ENCODE peak calls at places on chromosome 17, in five cellular contexts. One of them, this sample, is unnamed.

GRCh38 chr17:58756246-58757161 is 850 bp downstream of the PPM1E start:
- DNase-seq in CD8-positive, alpha-beta memory T cell: no peak
- DNase-seq in left ventricle myocardium inferior: no peak
- DNase-seq in fibroblast of pulmonary artery: peak; percentile 4
- DNase-seq in aorta: no peak
- DNase-seq in this sample: peak; percentile 48

GRCh38 chr17:80938556-80938955 is 53.1 kb upstream of the CHMP6 start:
- DNase-seq in fibroblast of pulmonary artery: no peak
- DNase-seq in CD8-positive, alpha-beta memory T cell: no peak
- DNase-seq in aorta: peak; percentile 40
- DNase-seq in left ventricle myocardium inferior: no peak
- DNase-seq in this sample: no peak

GRCh38 chr17:1087381-1088241 is 90.7 kb downstream of the TIMM22 start:
- DNase-seq in fibroblast of pulmonary artery: no peak
- DNase-seq in CD8-positive, alpha-beta memory T cell: no peak
- DNase-seq in left ventricle myocardium inferior: peak; percentile 70
- DNase-seq in aorta: peak; percentile 91
- DNase-seq in this sample: peak; percentile 18

GRCh38 chr17:76497979-76498885 is 3.0 kb downstream of the RHBDF2 start:
- DNase-seq in left ventricle myocardium inferior: peak; percentile 87
- DNase-seq in fibroblast of pulmonary artery: peak; percentile 89
- DNase-seq in CD8-positive, alpha-beta memory T cell: no peak
- DNase-seq in aorta: peak; percentile 92
- DNase-seq in this sample: peak; percentile 26

GRCh38 chr17:41211845-41212466 is 14.5 kb upstream of the KRTAP9-2 start:
- DNase-seq in CD8-positive, alpha-beta memory T cell: no peak
- DNase-seq in fibroblast of pulmonary artery: no peak
- DNase-seq in left ventricle myocardium inferior: no peak
- DNase-seq in aorta: no peak
- DNase-seq in this sample: no peak

GRCh38 chr17:33050611-33051140 is 59.0 kb downstream of the SPACA3 start:
- DNase-seq in left ventricle myocardium inferior: no peak
- DNase-seq in fibroblast of pulmonary artery: no peak
- DNase-seq in aorta: no peak
- DNase-seq in CD8-positive, alpha-beta memory T cell: no peak
- DNase-seq in this sample: no peak

GRCh38 chr17:46817901-46818209 is 637 bp downstream of the WNT3 start:
- DNase-seq in aorta: no peak
- DNase-seq in CD8-positive, alpha-beta memory T cell: no peak
- DNase-seq in left ventricle myocardium inferior: no peak
- DNase-seq in fibroblast of pulmonary artery: no peak
- DNase-seq in this sample: no peak

GRCh38 chr17:50003916-50004315 is 8.9 kb upstream of the DLX3 start:
- DNase-seq in CD8-positive, alpha-beta memory T cell: no peak
- DNase-seq in aorta: peak; percentile 6
- DNase-seq in fibroblast of pulmonary artery: no peak
- DNase-seq in left ventricle myocardium inferior: no peak
- DNase-seq in this sample: no peak

GRCh38 chr17:66858182-66859083 is 23.5 kb downstream of the CACNG5 start:
- DNase-seq in CD8-positive, alpha-beta memory T cell: no peak
- DNase-seq in aorta: no peak
- DNase-seq in fibroblast of pulmonary artery: no peak
- DNase-seq in left ventricle myocardium inferior: no peak
- DNase-seq in this sample: no peak

GRCh38 chr17:16444258-16444886 is 29.0 kb downstream of the TRPV2 start:
- DNase-seq in left ventricle myocardium inferior: no peak
- DNase-seq in fibroblast of pulmonary artery: no peak
- DNase-seq in CD8-positive, alpha-beta memory T cell: no peak
- DNase-seq in aorta: no peak
- DNase-seq in this sample: peak; percentile 62

GRCh38 chr17:41464682-41465081 is 2.5 kb downstream of the KRT32 start:
- DNase-seq in aorta: no peak
- DNase-seq in CD8-positive, alpha-beta memory T cell: no peak
- DNase-seq in left ventricle myocardium inferior: peak; percentile 42
- DNase-seq in fibroblast of pulmonary artery: peak; percentile 74
- DNase-seq in this sample: no peak

GRCh38 chr17:11986939-11987329 is 10.3 kb downstream of the ZNF18 start:
- DNase-seq in aorta: no peak
- DNase-seq in left ventricle myocardium inferior: no peak
- DNase-seq in CD8-positive, alpha-beta memory T cell: no peak
- DNase-seq in fibroblast of pulmonary artery: peak; percentile 76
- DNase-seq in this sample: no peak

GRCh38 chr17:10879110-10879509 is 41.2 kb upstream of the PIRT start:
- DNase-seq in left ventricle myocardium inferior: peak; percentile 19
- DNase-seq in CD8-positive, alpha-beta memory T cell: no peak
- DNase-seq in fibroblast of pulmonary artery: peak; percentile 2
- DNase-seq in aorta: no peak
- DNase-seq in this sample: no peak

GRCh38 chr17:6069611-6070279 is 434 bp upstream of the WSCD1 start:
- DNase-seq in CD8-positive, alpha-beta memory T cell: no peak
- DNase-seq in aorta: peak; percentile 56
- DNase-seq in fibroblast of pulmonary artery: no peak
- DNase-seq in left ventricle myocardium inferior: no peak
- DNase-seq in this sample: no peak

GRCh38 chr17:6070280-6070894 is at the start of gene WSCD1:
- DNase-seq in CD8-positive, alpha-beta memory T cell: no peak
- DNase-seq in fibroblast of pulmonary artery: no peak
- DNase-seq in aorta: peak; percentile 73
- DNase-seq in left ventricle myocardium inferior: no peak
- DNase-seq in this sample: peak; percentile 61

GRCh38 chr17:6072157-6072556 is 2.0 kb downstream of the WSCD1 start:
- DNase-seq in left ventricle myocardium inferior: no peak
- DNase-seq in aorta: peak; percentile 46
- DNase-seq in CD8-positive, alpha-beta memory T cell: no peak
- DNase-seq in fibroblast of pulmonary artery: no peak
- DNase-seq in this sample: no peak

GRCh38 chr17:6071528-6072065 is 1.4 kb downstream of the WSCD1 start:
- DNase-seq in aorta: no peak
- DNase-seq in CD8-positive, alpha-beta memory T cell: no peak
- DNase-seq in left ventricle myocardium inferior: no peak
- DNase-seq in fibroblast of pulmonary artery: no peak
- DNase-seq in this sample: no peak

GRCh38 chr17:6070895-6071511 is 824 bp downstream of the WSCD1 start:
- DNase-seq in aorta: peak; percentile 73
- DNase-seq in left ventricle myocardium inferior: no peak
- DNase-seq in CD8-positive, alpha-beta memory T cell: no peak
- DNase-seq in fibroblast of pulmonary artery: no peak
- DNase-seq in this sample: peak; percentile 61
- H3K4me3 ChIP-seq in aorta: peak overlapping the region; percentile 57
- H3K4me3 ChIP-seq in left ventricle myocardium inferior: peak overlapping the region; percentile 79
- H3K4me3 ChIP-seq in CD8-positive, alpha-beta memory T cell: no peak overlapping the region
- H3K4me3 ChIP-seq in fibroblast of pulmonary artery: no peak overlapping the region
- H3K4me3 ChIP-seq in this sample: peak overlapping the region; percentile 49

GRCh38 chr17:13478326-13478830 is 123.4 kb downstream of the HS3ST3A1 start:
- DNase-seq in aorta: no peak
- DNase-seq in CD8-positive, alpha-beta memory T cell: no peak
- DNase-seq in left ventricle myocardium inferior: no peak
- DNase-seq in fibroblast of pulmonary artery: no peak
- DNase-seq in this sample: no peak

GRCh38 chr17:13477180-13477611 is 124.5 kb downstream of the HS3ST3A1 start:
- DNase-seq in fibroblast of pulmonary artery: peak; percentile 39
- DNase-seq in aorta: no peak
- DNase-seq in left ventricle myocardium inferior: no peak
- DNase-seq in CD8-positive, alpha-beta memory T cell: no peak
- DNase-seq in this sample: no peak

GRCh38 chr17:13476722-13477121 is 125.0 kb downstream of the HS3ST3A1 start:
- DNase-seq in aorta: no peak
- DNase-seq in left ventricle myocardium inferior: no peak
- DNase-seq in fibroblast of pulmonary artery: peak; percentile 60
- DNase-seq in CD8-positive, alpha-beta memory T cell: no peak
- DNase-seq in this sample: no peak

GRCh38 chr17:13484020-13484419 is 117.7 kb downstream of the HS3ST3A1 start:
- DNase-seq in CD8-positive, alpha-beta memory T cell: no peak
- DNase-seq in left ventricle myocardium inferior: no peak
- DNase-seq in fibroblast of pulmonary artery: no peak
- DNase-seq in aorta: no peak
- DNase-seq in this sample: no peak

GRCh38 chr17:13480877-13481276 is 120.9 kb downstream of the HS3ST3A1 start:
- DNase-seq in CD8-positive, alpha-beta memory T cell: no peak
- DNase-seq in fibroblast of pulmonary artery: no peak
- DNase-seq in aorta: no peak
- DNase-seq in left ventricle myocardium inferior: no peak
- DNase-seq in this sample: no peak
- H3K4me3 ChIP-seq in CD8-positive, alpha-beta memory T cell: no peak overlapping the region
- H3K4me3 ChIP-seq in fibroblast of pulmonary artery: no peak overlapping the region
- H3K4me3 ChIP-seq in aorta: no peak overlapping the region
- H3K4me3 ChIP-seq in left ventricle myocardium inferior: no peak overlapping the region
- H3K4me3 ChIP-seq in this sample: no peak overlapping the region

DNA sequence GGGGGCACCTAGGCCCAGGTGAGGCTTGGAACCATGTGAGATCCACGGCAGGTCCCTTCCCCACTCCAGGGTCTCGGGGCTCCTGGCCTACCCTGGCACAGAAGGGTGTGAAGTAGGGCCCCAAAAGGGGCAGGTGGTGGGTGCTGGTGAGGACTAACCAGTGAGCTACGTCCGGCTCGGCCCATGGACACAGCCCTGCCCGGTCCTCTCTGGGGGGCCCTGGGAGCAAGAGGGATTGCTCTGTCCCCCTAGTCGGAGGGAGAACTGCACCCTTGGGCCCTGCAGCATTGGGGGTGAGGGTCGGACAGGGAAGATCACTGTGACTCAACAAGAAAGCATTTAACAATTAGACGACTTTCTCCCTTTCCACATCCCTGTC is 2.9 kb downstream of the ENPP7 start:
- DNase-seq in left ventricle myocardium inferior: no peak
- DNase-seq in CD8-positive, alpha-beta memory T cell: no peak
- DNase-seq in fibroblast of pulmonary artery: no peak
- DNase-seq in aorta: no peak
- DNase-seq in this sample: no peak
- H3K4me3 ChIP-seq in left ventricle myocardium inferior: no peak overlapping the region
- H3K4me3 ChIP-seq in CD8-positive, alpha-beta memory T cell: no peak overlapping the region
- H3K4me3 ChIP-seq in fibroblast of pulmonary artery: no peak overlapping the region
- H3K4me3 ChIP-seq in aorta: no peak overlapping the region
- H3K4me3 ChIP-seq in this sample: no peak overlapping the region

GRCh38 chr17:61413654-61414133 is 14.1 kb downstream of the TBX2 start:
- DNase-seq in left ventricle myocardium inferior: no peak
- DNase-seq in fibroblast of pulmonary artery: no peak
- DNase-seq in aorta: peak; percentile 30
- DNase-seq in CD8-positive, alpha-beta memory T cell: no peak
- DNase-seq in this sample: no peak
- H3K4me3 ChIP-seq in left ventricle myocardium inferior: peak overlapping the region; percentile 77
- H3K4me3 ChIP-seq in fibroblast of pulmonary artery: no peak overlapping the region
- H3K4me3 ChIP-seq in aorta: no peak overlapping the region
- H3K4me3 ChIP-seq in CD8-positive, alpha-beta memory T cell: no peak overlapping the region
- H3K4me3 ChIP-seq in this sample: no peak overlapping the region

GRCh38 chr17:82743344-82744219 is 8.2 kb downstream of the FN3K start:
- DNase-seq in CD8-positive, alpha-beta memory T cell: no peak
- DNase-seq in fibroblast of pulmonary artery: no peak
- DNase-seq in left ventricle myocardium inferior: no peak
- DNase-seq in aorta: no peak
- DNase-seq in this sample: no peak

GRCh38 chr17:82734987-82735866 is at the start of gene FN3K:
- DNase-seq in left ventricle myocardium inferior: peak; percentile 73
- DNase-seq in CD8-positive, alpha-beta memory T cell: no peak
- DNase-seq in fibroblast of pulmonary artery: peak; percentile 80
- DNase-seq in aorta: peak; percentile 88
- DNase-seq in this sample: peak; percentile 77

GRCh38 chr17:82736511-82737185 is 1.2 kb downstream of the FN3K start:
- DNase-seq in CD8-positive, alpha-beta memory T cell: no peak
- DNase-seq in aorta: no peak
- DNase-seq in fibroblast of pulmonary artery: no peak
- DNase-seq in left ventricle myocardium inferior: no peak
- DNase-seq in this sample: no peak

GRCh38 chr17:82740906-82741759 is 5.7 kb downstream of the FN3K start:
- DNase-seq in left ventricle myocardium inferior: no peak
- DNase-seq in CD8-positive, alpha-beta memory T cell: no peak
- DNase-seq in aorta: no peak
- DNase-seq in fibroblast of pulmonary artery: no peak
- DNase-seq in this sample: no peak

DNA sequence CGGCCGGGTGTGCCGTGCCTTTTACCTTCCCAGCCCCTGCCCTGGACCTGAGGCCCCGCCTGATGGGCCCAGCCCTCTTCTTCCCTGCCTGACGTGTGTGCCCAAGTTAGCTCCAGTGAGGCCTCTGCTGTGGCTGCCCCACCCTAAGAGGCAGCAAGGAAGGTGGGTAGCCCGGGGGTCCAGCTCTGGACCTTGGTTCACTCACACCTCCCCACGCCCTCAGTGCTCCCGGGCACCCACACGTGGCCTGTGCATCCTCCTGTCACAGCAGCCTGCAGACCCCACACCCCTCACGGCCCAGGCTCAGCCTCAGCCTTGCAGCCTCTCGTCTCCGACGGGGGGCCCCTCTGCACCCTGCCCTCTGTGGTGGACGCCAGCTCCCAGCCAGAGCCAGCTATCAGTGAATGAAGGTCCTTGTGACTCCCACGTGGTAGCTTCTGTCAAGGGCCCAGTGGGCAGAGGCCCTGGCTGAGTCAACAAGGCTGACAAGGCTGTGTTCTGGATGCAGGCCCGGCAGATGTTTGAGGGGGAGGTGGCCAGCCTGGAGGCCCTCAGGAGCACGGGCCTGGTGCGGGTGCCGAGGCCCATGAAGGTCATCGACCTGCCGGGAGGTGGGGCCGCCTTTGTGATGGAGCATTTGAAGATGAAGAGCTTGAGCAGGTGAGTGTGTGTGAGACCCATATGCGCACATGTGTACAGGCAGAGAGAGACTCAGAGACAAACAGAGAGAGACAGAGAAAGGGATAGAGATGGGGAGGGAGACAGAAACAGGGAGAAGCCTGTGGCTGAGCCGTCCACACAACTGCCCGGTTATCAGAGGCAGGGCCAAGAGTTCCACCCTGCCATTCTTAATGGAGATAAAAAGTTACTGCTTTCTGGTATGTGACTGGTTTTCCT is 2.8 kb downstream of the FN3K start:
- DNase-seq in left ventricle myocardium inferior: peak; percentile 83
- DNase-seq in CD8-positive, alpha-beta memory T cell: no peak
- DNase-seq in fibroblast of pulmonary artery: peak; percentile 57
- DNase-seq in aorta: no peak
- DNase-seq in this sample: no peak
- H3K4me3 ChIP-seq in left ventricle myocardium inferior: peak overlapping the region; percentile 87
- H3K4me3 ChIP-seq in CD8-positive, alpha-beta memory T cell: no peak overlapping the region
- H3K4me3 ChIP-seq in fibroblast of pulmonary artery: no peak overlapping the region
- H3K4me3 ChIP-seq in aorta: no peak overlapping the region
- H3K4me3 ChIP-seq in this sample: no peak overlapping the region

DNA sequence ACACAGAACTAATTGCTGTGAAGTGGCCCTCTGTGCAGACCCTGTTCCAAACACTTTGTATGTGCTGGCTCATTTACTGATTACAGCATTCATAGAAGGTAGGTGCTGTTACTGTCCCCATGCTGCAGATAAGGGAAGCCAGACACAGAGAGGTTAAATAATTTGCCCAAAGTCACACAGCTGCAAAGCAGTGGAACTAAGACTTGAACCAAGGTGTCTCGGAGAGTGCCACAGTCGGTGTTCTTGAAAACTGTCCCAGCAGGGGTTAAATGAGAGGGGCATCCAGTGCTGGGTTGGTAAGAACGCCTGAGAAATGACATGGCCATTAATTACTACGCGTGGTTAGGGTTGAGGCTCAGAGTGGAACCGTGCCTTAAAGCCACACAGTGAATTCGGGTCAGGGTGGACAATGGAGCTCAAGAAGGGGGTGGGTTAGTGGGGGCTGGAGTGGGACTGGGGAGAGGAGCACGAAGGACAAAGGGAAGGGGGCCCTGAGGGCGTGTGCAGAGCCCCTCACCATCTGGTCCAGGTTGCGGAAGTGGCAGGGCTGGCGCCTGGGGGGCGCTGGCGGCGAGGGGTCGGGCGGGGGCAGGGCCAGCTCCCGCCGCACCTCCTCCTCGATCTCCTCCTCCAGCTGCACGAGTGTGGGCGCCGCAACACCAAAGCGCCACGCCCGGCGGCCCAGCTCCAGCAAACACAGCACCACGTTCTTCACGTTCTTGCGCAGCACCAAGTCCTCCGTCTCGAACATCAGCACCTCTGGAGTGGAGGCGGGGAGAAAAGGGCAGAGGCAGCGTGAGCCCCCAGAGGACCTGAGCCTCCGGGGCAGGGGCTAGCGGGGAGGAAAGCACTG is 3.3 kb downstream of the GAS2L2 start:
- DNase-seq in aorta: no peak
- DNase-seq in left ventricle myocardium inferior: no peak
- DNase-seq in CD8-positive, alpha-beta memory T cell: no peak
- DNase-seq in fibroblast of pulmonary artery: peak; percentile 36
- DNase-seq in this sample: no peak
- H3K4me3 ChIP-seq in aorta: no peak overlapping the region
- H3K4me3 ChIP-seq in left ventricle myocardium inferior: peak overlapping the region; percentile 32
- H3K4me3 ChIP-seq in CD8-positive, alpha-beta memory T cell: no peak overlapping the region
- H3K4me3 ChIP-seq in fibroblast of pulmonary artery: no peak overlapping the region
- H3K4me3 ChIP-seq in this sample: no peak overlapping the region

This sample was measured in HAP-1.